ENCODE peak calls at places on chromosome 19, in four cellular contexts. V is CD8-positive, alpha-beta T cell; C is body of pancreas; T is left ventricle myocardium inferior. Q is an unnamed sample.

GRCh38 chr19:45860359-45861259 is 2.3 kb downstream of the SYMPK start:
- DNase-seq in V (no peak), C (no peak), T (no peak), Q (no peak)

GRCh38 chr19:980133-980998 is 3.8 kb upstream of the WDR18 start:
- DNase-seq in V (no peak), C (peak; percentile 46), T (no peak), Q (no peak)

GRCh38 chr19:12792048-12792852 is 964 bp downstream of the JUNB start:
- DNase-seq in V (peak; percentile 66), C (peak; percentile 81), T (peak; percentile 75), Q (peak; percentile 93)

GRCh38 chr19:13329766-13330165 is 176.5 kb downstream of the CACNA1A start:
- DNase-seq in V (no peak), C (no peak), T (no peak), Q (no peak)

GRCh38 chr19:2111886-2112285 is 15.2 kb downstream of the IZUMO4 start:
- DNase-seq in V (no peak), C (no peak), T (no peak), Q (no peak)

GRCh38 chr19:13102666-13103584 is at the start of gene LYL1:
- DNase-seq in V (peak; percentile 28), C (peak; percentile 56), T (peak; percentile 87), Q (peak; percentile 80)

GRCh38 chr19:3737487-3738205 is 23.8 kb downstream of the APBA3 start:
- DNase-seq in V (no peak), C (no peak), T (no peak), Q (no peak)

GRCh38 chr19:8085606-8086464 is 33.3 kb downstream of the CCL25 start:
- DNase-seq in V (no peak), C (no peak), T (no peak), Q (no peak)

GRCh38 chr19:47176071-47176626 is 45.5 kb downstream of the SAE1 start:
- DNase-seq in V (no peak), C (no peak), T (no peak), Q (no peak)

GRCh38 chr19:18389736-18390074 is 3.7 kb downstream of the GDF15 start:
- DNase-seq in V (no peak), C (no peak), T (no peak), Q (no peak)

GRCh38 chr19:38203197-38203596 is 20.8 kb downstream of the DPF1 start:
- DNase-seq in V (no peak), C (no peak), T (no peak), Q (no peak)

GRCh38 chr19:7391218-7391670 is 42.5 kb downstream of the ARHGEF18 start:
- DNase-seq in V (no peak), C (peak; percentile 56), T (no peak), Q (no peak)

GRCh38 chr19:33133438-33134031 is 1.6 kb downstream of the WDR88 start:
- DNase-seq in V (no peak), C (peak; percentile 43), T (no peak), Q (no peak)

GRCh38 chr19:7459773-7460172 is 29.1 kb downstream of the PEX11G start:
- DNase-seq in V (no peak), C (no peak), T (no peak), Q (no peak)

GRCh38 chr19:32373614-32374295 is 28.3 kb downstream of the ZNF507 start:
- DNase-seq in V (no peak), C (peak; percentile 77), T (no peak), Q (no peak)

GRCh38 chr19:33438016-33438671 is 64.6 kb downstream of the CEBPG start:
- DNase-seq in V (no peak), C (no peak), T (peak; percentile 42), Q (no peak)

DNA sequence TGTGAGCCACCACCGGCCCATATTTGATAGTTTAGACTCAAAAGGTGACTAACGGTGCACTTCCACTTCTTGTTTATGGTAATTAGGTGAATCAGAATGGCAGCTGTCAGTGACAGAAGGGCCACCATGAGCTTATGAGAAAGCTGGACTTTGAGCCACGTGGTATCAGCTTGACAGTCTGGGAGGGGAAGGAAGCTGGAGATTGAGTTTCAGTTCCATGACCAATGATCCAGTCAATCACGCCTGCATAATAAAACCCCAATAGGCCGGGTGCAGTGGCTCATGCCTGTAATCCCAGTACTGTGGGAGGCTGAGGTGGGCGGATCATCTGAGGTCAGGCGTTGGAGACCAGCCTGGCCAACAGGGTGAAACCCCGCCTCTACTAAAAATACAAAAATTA is 8.2 kb downstream of the EID2B start:
- DNase-seq in V (no peak), C (no peak), T (no peak), Q (peak; percentile 35)
- TF ChIP-seq CTCF in V (no peak), C (no peak), T (no peak), Q (no peak)

GRCh38 chr19:51971624-51972023 is 15.0 kb downstream of the ZNF350 start:
- DNase-seq in V (peak; percentile 9), C (no peak), T (no peak), Q (peak; percentile 24)

GRCh38 chr19:51965583-51965982 is 21.1 kb downstream of the ZNF350 start:
- DNase-seq in V (no peak), C (no peak), T (no peak), Q (no peak)

GRCh38 chr19:51970718-51971117 is 15.9 kb downstream of the ZNF350 start:
- DNase-seq in V (no peak), C (no peak), T (no peak), Q (no peak)
- H3K4me3 ChIP-seq in V (peak overlapping the region; percentile 20), C (no peak overlapping the region), T (no peak overlapping the region), Q (no peak overlapping the region)

GRCh38 chr19:49799798-49800376 is 13.2 kb downstream of the FUZ start:
- DNase-seq in V (peak; percentile 21), C (no peak), T (no peak), Q (no peak)
- TF ChIP-seq CTCF in V (no peak), C (no peak), T (no peak), Q (peak; percentile 18)

DNA sequence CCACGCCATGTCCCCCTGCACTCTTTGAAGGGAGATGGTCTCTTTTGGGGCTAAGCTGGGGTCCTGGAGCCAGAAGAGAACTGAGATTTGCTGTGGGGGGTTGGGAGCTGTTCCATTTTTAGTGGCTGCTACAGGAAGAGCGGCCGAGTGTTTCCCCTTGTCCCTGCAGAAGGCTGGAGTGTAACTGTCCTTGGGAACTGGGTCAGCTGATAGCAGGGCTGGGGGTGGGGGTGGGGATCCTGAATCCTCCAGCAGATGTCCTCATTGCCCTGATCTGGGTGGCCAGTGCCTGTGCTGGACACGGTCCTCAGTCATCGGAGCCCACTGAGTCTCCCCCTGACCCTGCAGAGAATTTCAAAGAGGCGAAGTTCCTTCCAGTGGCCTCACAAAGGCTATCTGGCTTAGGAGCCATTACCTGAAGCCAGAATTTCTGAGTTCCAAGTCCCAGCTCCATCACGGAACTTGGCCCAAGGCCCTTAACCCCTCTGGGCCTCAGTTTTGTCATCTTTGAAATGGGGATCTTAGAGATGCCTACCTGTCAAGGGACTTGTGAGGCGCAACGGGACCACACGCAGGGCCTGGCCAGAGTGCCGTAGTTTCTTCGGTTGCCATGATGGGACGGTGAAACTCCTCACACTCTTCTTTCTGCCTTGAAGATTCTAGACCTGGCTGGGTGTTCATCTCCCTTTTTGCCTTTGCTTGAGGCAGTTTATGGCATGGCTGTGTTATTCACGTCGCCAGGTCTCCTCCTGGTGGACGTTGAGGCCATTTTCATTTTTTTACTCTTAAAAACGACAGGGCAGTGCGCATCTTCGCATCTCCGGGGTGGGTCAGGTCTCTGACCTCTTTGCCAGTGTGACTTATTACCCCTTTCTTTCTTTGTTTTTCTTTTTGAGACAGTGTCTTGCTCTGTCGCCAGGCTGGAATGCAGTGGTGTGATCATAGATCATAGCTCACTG is 51.9 kb downstream of the DNM2 start:
- DNase-seq in V (peak; percentile 33), C (peak; percentile 78), T (peak; percentile 80), Q (no peak)
- H3K4me3 ChIP-seq in V (no peak overlapping the region), C (no peak overlapping the region), T (peak overlapping the region; percentile 53), Q (no peak overlapping the region)

DNA sequence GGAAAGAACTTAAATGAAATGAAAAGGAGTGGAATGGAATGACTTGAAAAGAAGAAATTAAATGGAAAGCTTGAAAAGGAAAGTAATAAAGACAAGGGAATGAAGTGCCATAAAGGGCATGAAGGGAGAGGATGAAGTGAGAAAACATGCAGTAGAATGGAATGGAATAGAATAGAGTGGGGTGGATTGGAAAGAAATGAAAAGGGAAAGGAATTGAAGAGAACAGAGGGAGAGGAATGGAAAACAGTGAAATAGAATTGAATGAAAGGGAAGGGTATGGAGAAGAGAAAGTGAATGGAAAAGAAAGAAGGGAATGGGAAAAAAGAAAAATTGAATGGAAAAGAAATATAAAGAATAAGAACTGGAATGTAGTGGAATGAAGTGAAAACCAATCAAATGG is 9.2 kb upstream of the ZNF180 start:
- DNase-seq in V (no peak), C (no peak), T (no peak), Q (no peak)
- TF ChIP-seq CTCF in V (no peak), C (no peak), T (no peak), Q (no peak)

Q was measured in GM12865.